ENCODE peak calls at places on chromosomes 12 and 14, in seven cellular contexts. B is tibial artery, R is heart left ventricle, K is AG04450, Z is body of pancreas, H is left ventricle myocardium inferior, E is SK-N-SH. Y is an unnamed sample.

GRCh38 chr14:63045234-63045611 is at the start of gene KCNH5:
- DNase-seq in B (no peak), R (peak), K (no peak), Z (peak), H (peak), E (peak), Y (no peak)

GRCh38 chr12:70744133-70744532 is 106.9 kb upstream of the PTPRB start:
- DNase-seq in B (no peak), R (no peak), K (no peak), Z (no peak), H (no peak), E (no peak), Y (no peak)

GRCh38 chr14:100762089-100762515 is 35.4 kb downstream of the DLK1 start:
- DNase-seq in B (no peak), R (no peak), K (no peak), Z (no peak), H (no peak), E (no peak), Y (no peak)

GRCh38 chr14:31969841-31970240 is 107.3 kb upstream of the ARHGAP5 start:
- DNase-seq in B (no peak), R (no peak), K (no peak), Z (no peak), H (no peak), E (no peak), Y (no peak)

GRCh38 chr14:24013654-24014514 is 25.2 kb downstream of the DHRS4L2 start:
- DNase-seq in B (peak), R (peak), K (peak), Z (peak), H (no peak), E (peak), Y (no peak)

GRCh38 chr14:73386342-73386741 is 72.0 kb downstream of the NUMB start:
- DNase-seq in B (no peak), R (no peak), K (no peak), Z (no peak), H (no peak), E (no peak), Y (no peak)

GRCh38 chr14:56474419-56475022 is 105.1 kb upstream of the TMEM260 start:
- DNase-seq in B (no peak), R (no peak), K (no peak), Z (no peak), H (no peak), E (peak), Y (no peak)

GRCh38 chr14:71716371-71716770 is 215.9 kb upstream of the RGS6 start:
- DNase-seq in B (no peak), R (no peak), K (no peak), Z (no peak), H (no peak), E (no peak), Y (no peak)

GRCh38 chr12:29187756-29188155 is 38.7 kb downstream of the FAR2 start:
- DNase-seq in B (no peak), R (no peak), K (no peak), Z (no peak), H (no peak), E (no peak), Y (no peak)

GRCh38 chr12:109758406-109759075 is 44.9 kb downstream of the FAM222A start:
- DNase-seq in B (peak), R (no peak), K (no peak), Z (no peak), H (peak), E (peak), Y (no peak)

GRCh38 chr12:14937689-14938088 is 648 bp downstream of the ERP27 start:
- DNase-seq in B (no peak), R (no peak), K (no peak), Z (peak), H (no peak), E (no peak), Y (no peak)

GRCh38 chr14:91509083-91509877 is 830 bp downstream of the PPP4R3A start:
- DNase-seq in B (no peak), R (peak), K (no peak), Z (peak), H (peak), E (peak), Y (peak)

GRCh38 chr12:6392499-6392898 is 8.5 kb downstream of the LTBR start:
- DNase-seq in B (no peak), R (no peak), K (no peak), Z (peak), H (no peak), E (no peak), Y (peak)

GRCh38 chr12:108729612-108730336 is 1.5 kb downstream of the CORO1C start:
- DNase-seq in B (no peak), R (no peak), K (no peak), Z (peak), H (no peak), E (peak), Y (no peak)

GRCh38 chr14:76597387-76597786 is 163.9 kb upstream of the VASH1 start:
- DNase-seq in B (peak), R (no peak), K (no peak), Z (no peak), H (no peak), E (no peak), Y (no peak)

GRCh38 chr12:49187184-49187583 is 1.7 kb downstream of the TUBA1A start:
- DNase-seq in B (peak), R (peak), K (no peak), Z (peak), H (peak), E (peak), Y (peak)

GRCh38 chr12:107515446-107515958 is 170.1 kb upstream of the PWP1 start:
- DNase-seq in B (peak), R (peak), K (peak), Z (peak), H (peak), E (no peak), Y (no peak)

GRCh38 chr14:91223028-91223783 is 21.3 kb downstream of the GPR68 start:
- DNase-seq in B (no peak), R (no peak), K (no peak), Z (no peak), H (no peak), E (no peak), Y (no peak)

GRCh38 chr14:105883066-105884005 is 357.0 kb downstream of the TMEM121 start:
- DNase-seq in B (peak), R (peak), K (no peak), Z (no peak), H (peak), E (no peak), Y (peak)

GRCh38 chr12:29171421-29172258 is 22.6 kb downstream of the FAR2 start:
- DNase-seq in B (no peak), R (no peak), K (no peak), Z (no peak), H (no peak), E (no peak), Y (no peak)

GRCh38 chr12:20369164-20370000 is 1.0 kb downstream of the PDE3A start:
- DNase-seq in B (peak), R (peak), K (no peak), Z (peak), H (peak), E (peak), Y (peak)

GRCh38 chr12:54287316-54288157 is 7.0 kb downstream of the HNRNPA1 start:
- DNase-seq in B (no peak), R (no peak), K (no peak), Z (no peak), H (no peak), E (no peak), Y (no peak)

GRCh38 chr12:131940121-131940520 is 9.6 kb upstream of the EP400 start:
- DNase-seq in B (no peak), R (no peak), K (no peak), Z (no peak), H (no peak), E (no peak), Y (no peak)

GRCh38 chr12:48924617-48925217 is 575 bp downstream of the FKBP11 start:
- DNase-seq in B (peak), R (peak), K (no peak), Z (peak), H (peak), E (peak), Y (peak)

GRCh38 chr12:130029151-130029550 is 125.3 kb upstream of the TMEM132D start:
- DNase-seq in B (no peak), R (no peak), K (no peak), Z (no peak), H (no peak), E (no peak), Y (no peak)

GRCh38 chr12:113314121-113314529 is 20.8 kb downstream of the SLC8B1 start:
- DNase-seq in B (no peak), R (no peak), K (no peak), Z (no peak), H (no peak), E (no peak), Y (peak)

GRCh38 chr12:6662906-6663742 is at the start of gene ING4:
- DNase-seq in B (peak), R (peak), K (peak), Z (peak), H (peak), E (peak), Y (peak)

GRCh38 chr14:61547186-61548121 is 147.9 kb upstream of the HIF1A start:
- DNase-seq in B (peak), R (no peak), K (no peak), Z (no peak), H (no peak), E (no peak), Y (no peak)

GRCh38 chr12:29160230-29160629 is 11.2 kb downstream of the FAR2 start:
- DNase-seq in B (no peak), R (no peak), K (no peak), Z (no peak), H (no peak), E (no peak), Y (no peak)

GRCh38 chr12:31362759-31363415 is 36.9 kb upstream of the SINHCAF start:
- DNase-seq in B (no peak), R (no peak), K (no peak), Z (no peak), H (no peak), E (no peak), Y (no peak)

GRCh38 chr12:65840793-65841670 is 16.7 kb downstream of the HMGA2 start:
- DNase-seq in B (no peak), R (no peak), K (no peak), Z (no peak), H (no peak), E (no peak), Y (no peak)

GRCh38 chr12:96241484-96242256 is 47.5 kb downstream of the ELK3 start:
- DNase-seq in B (peak), R (peak), K (no peak), Z (peak), H (no peak), E (no peak), Y (peak)

GRCh38 chr14:35807131-35807961 is 1.7 kb downstream of the RALGAPA1 start:
- DNase-seq in B (no peak), R (no peak), K (no peak), Z (no peak), H (no peak), E (no peak), Y (no peak)

GRCh38 chr14:35810963-35811362 is 1.9 kb upstream of the RALGAPA1 start:
- DNase-seq in B (no peak), R (no peak), K (no peak), Z (no peak), H (no peak), E (no peak), Y (no peak)

GRCh38 chr14:35806006-35806907 is 2.8 kb downstream of the RALGAPA1 start:
- DNase-seq in B (no peak), R (no peak), K (no peak), Z (no peak), H (no peak), E (no peak), Y (no peak)

GRCh38 chr14:35808076-35808657 is 928 bp downstream of the RALGAPA1 start:
- DNase-seq in B (no peak), R (no peak), K (no peak), Z (peak), H (no peak), E (no peak), Y (no peak)

GRCh38 chr14:35809597-35809996 is 502 bp upstream of the RALGAPA1 start:
- DNase-seq in B (no peak), R (no peak), K (no peak), Z (no peak), H (no peak), E (no peak), Y (no peak)
- H3K4me3 ChIP-seq in B (peak), R (peak), K (peak), Z (no peak), H (peak), E (no peak), Y (peak)

GRCh38 chr12:75998292-75999063 is 33.1 kb downstream of the PHLDA1 start:
- DNase-seq in B (no peak), R (no peak), K (no peak), Z (no peak), H (no peak), E (no peak), Y (no peak)
- H3K27ac ChIP-seq in B (no peak), R (no peak), K (no peak), Z (no peak), H (no peak), E (no peak), Y (no peak)

DNA sequence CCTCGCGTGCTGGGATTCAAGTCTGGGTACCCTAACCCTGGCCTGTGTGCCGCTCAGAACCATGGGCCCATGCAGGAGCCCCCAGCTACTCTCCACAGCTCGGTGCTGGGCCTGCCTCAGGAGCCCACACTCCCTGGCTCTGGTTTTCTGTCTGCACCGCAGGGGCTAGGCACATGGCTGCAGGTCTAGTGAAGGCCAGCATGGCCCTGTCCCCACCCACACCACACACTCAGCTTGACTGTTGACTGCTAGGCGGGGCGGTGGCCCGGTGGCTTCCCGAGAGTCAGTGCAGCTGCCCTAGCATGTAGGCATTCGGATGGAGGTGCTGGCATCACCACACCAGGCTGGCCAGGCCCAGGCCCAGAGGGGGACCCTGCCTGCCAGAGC is 7.9 kb downstream of the INF2 start:
- DNase-seq in B (no peak), R (no peak), K (no peak), Z (no peak), H (no peak), E (no peak), Y (no peak)
- H3K4me3 ChIP-seq in B (peak), R (no peak), K (no peak), Z (no peak), H (peak), E (no peak), Y (no peak)

GRCh38 chr12:123064885-123065619 is 84.6 kb downstream of the ARL6IP4 start:
- DNase-seq in B (no peak), R (no peak), K (no peak), Z (no peak), H (no peak), E (no peak), Y (no peak)
- H3K27ac ChIP-seq in B (peak), R (peak), K (no peak), Z (peak), H (peak), E (no peak), Y (peak)

GRCh38 chr12:27333311-27334009 is 824 bp downstream of the BMAL2 start:
- DNase-seq in B (peak), R (no peak), K (no peak), Z (peak), H (peak), E (peak), Y (no peak)

GRCh38 chr12:27331299-27331926 is 1.2 kb upstream of the BMAL2 start:
- DNase-seq in B (no peak), R (no peak), K (peak), Z (peak), H (no peak), E (no peak), Y (peak)

GRCh38 chr12:27330846-27331245 is 1.8 kb upstream of the BMAL2 start:
- DNase-seq in B (no peak), R (no peak), K (no peak), Z (no peak), H (no peak), E (no peak), Y (no peak)

GRCh38 chr12:27332407-27333310 is at the start of gene BMAL2:
- DNase-seq in B (no peak), R (peak), K (no peak), Z (peak), H (peak), E (peak), Y (peak)

GRCh38 chr12:27331927-27332324 is 710 bp upstream of the BMAL2 start:
- DNase-seq in B (no peak), R (no peak), K (no peak), Z (no peak), H (no peak), E (no peak), Y (no peak)
- H3K4me3 ChIP-seq in B (peak), R (peak), K (peak), Z (peak), H (peak), E (peak), Y (no peak)